ENCODE peak calls at places on chromosomes 2 and 18, in four cellular contexts. T is body of pancreas, Z is sigmoid colon, L is tibial nerve. J is an unnamed sample. For H3K4me1, the result is how much of the 10 kb centered on the place peaks cover.

GRCh38 chr2:170739048-170739447 is 23.9 kb downstream of the SP5 start:
- DNase-seq in T (no peak), Z (no peak), L (no peak), J (no peak)

GRCh38 chr2:128635361-128635900 is 316.8 kb upstream of the HS6ST1 start:
- DNase-seq in T (no peak), Z (peak), L (no peak), J (no peak)

GRCh38 chr18:48264508-48264907 is 144.7 kb downstream of the ZBTB7C start:
- DNase-seq in T (no peak), Z (no peak), L (no peak), J (no peak)

GRCh38 chr2:88574445-88574844 is 52.8 kb downstream of the EIF2AK3 start:
- DNase-seq in T (no peak), Z (no peak), L (no peak), J (no peak)

GRCh38 chr2:45192481-45192880 is 183.2 kb upstream of the SIX2 start:
- DNase-seq in T (no peak), Z (no peak), L (no peak), J (no peak)

GRCh38 chr18:13247506-13247905 is 28.9 kb downstream of the LDLRAD4 start:
- DNase-seq in T (no peak), Z (peak), L (no peak), J (peak)

GRCh38 chr2:95385570-95385984 is 16.9 kb upstream of the FAHD2A start:
- DNase-seq in T (no peak), Z (peak), L (no peak), J (peak)

GRCh38 chr2:26541401-26542193 is 63.7 kb upstream of the OTOF start:
- DNase-seq in T (no peak), Z (peak), L (no peak), J (no peak)

GRCh38 chr2:118417417-118418125 is 329.3 kb downstream of the INSIG2 start:
- DNase-seq in T (no peak), Z (no peak), L (no peak), J (no peak)

GRCh38 chr2:48479923-48480322 is 50.0 kb upstream of the STON1 start:
- DNase-seq in T (no peak), Z (no peak), L (no peak), J (no peak)

GRCh38 chr2:15313657-15314056 is 247.5 kb downstream of the NBAS start:
- DNase-seq in T (no peak), Z (no peak), L (no peak), J (no peak)

GRCh38 chr18:10035306-10035991 is 121.6 kb downstream of the VAPA start:
- DNase-seq in T (peak), Z (no peak), L (no peak), J (no peak)

GRCh38 chr18:63322246-63322645 is 2.7 kb upstream of the BCL2 start:
- DNase-seq in T (no peak), Z (no peak), L (no peak), J (no peak)

GRCh38 chr2:55048925-55049793 is 1.1 kb downstream of the RTN4 start:
- DNase-seq in T (peak), Z (peak), L (peak), J (peak)
- TF ChIP-seq POLR2A in T (peak), Z (peak), L (peak), J (peak)

DNA sequence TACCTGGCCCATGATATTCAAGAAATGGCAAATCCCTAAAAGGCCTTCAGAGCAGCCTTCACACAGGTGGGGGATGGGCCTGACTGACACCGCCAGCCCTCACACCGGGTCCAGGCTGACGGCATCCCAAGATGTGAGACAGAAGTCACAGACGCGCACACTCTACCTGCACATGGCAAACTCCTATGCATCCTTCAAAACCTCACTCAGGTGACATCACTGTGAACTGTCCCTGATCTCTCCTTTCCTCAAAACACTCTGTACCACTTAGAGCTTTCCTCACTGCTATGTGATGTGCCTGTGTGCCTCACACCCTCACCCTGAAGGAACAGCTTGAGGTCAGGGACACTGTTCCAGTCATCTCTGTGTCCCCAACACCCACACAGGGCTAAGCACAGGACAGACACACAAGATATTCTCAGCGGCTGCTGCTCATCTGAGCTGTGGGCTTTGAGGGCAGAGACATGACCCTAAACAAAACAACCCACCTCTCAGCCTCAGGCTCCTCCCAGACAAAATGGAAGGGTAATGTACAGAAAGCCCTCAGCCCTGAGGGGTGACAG is 27.5 kb downstream of the BIN1 start:
- DNase-seq in T (no peak), Z (no peak), L (no peak), J (no peak)
- H3K27ac ChIP-seq in T (no peak), Z (no peak), L (peak), J (no peak)

GRCh38 chr2:239223330-239224248 is 177.2 kb downstream of the HDAC4 start:
- DNase-seq in T (no peak), Z (peak), L (no peak), J (peak)
- H3K4me1 ChIP-seq in T (half or more), Z (half or more), L (half or more), J (under half)

GRCh38 chr2:55419514-55420243 is at the start of gene CCDC88A:
- DNase-seq in T (peak), Z (peak), L (peak), J (peak)
- TF ChIP-seq POLR2A in T (peak), Z (peak), L (peak), J (peak)

GRCh38 chr2:73114273-73114867 is 1.6 kb upstream of the RAB11FIP5 start:
- DNase-seq in T (no peak), Z (no peak), L (no peak), J (no peak)
- H3K27ac ChIP-seq in T (no peak), Z (peak), L (no peak), J (no peak)

GRCh38 chr18:4096501-4096900 is 358.6 kb downstream of the DLGAP1 start:
- DNase-seq in T (no peak), Z (no peak), L (no peak), J (no peak)
- H3K4me1 ChIP-seq in T (under half), Z (under half), L (under half), J (under half)

DNA sequence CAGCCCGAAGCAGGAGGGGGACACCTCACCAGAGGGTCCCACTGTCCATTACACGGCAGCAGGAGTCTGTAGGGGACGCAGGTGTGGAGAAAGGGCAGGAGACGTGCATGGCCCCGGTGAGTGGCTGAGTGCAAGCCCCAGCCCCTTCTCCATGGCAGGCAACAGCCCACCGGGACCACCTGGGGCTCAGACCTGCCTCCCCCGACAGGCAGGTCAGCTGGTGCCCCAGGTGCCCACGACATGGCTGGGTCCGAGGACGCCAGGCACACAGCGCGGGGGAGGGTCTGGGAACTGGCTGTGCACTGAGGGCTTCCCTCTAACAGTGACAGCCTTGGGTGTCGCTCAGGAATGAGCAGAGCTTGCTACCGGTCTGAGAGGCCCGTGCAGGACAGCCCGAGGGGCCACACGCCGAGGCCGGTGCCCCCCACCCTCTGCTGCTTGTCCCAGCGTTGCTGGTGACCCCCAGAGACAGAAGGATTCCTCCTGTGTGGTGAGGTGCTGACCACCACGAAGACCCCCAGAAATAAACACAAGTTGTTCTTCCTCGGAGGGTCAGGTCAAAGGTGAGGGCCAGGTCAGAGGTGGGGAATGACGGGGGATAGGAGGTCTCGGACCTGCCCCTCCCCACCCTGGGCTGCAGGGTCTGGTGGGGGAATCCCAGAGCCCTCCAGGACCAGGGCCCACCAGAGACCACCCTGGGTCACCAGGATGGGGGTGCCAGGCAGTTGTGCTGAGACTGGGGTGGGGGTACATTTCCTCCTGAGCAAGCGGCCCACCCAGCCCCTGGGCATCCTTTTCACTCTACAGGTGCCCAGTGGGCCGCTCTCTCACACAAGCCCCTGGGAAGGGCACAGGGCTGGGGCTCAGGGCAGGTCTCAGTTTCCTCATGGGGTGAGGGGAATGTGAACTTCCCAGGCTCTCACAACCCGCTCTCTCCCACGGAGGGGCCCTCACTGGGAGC is 50.6 kb downstream of the SLC66A2 start:
- DNase-seq in T (no peak), Z (peak), L (no peak), J (no peak)
- TF ChIP-seq POLR2A in T (no peak), Z (no peak), L (no peak), J (no peak)